ENCODE peak calls at places on chromosomes 6 and 20, in ten cellular contexts. B, U, D, A, K, O, G, N, X and L are unnamed samples. For H3K36me3, the result is how much of the 10 kb centered on the place peaks cover.

GRCh38 chr6:157221817-157222175 is 101.5 kb downstream of the TMEM242 start:
- DNase-seq in B (no peak), U (peak), D (no peak), A (no peak), K (peak), O (no peak), G (no peak), N (no peak), X (no peak), L (no peak)

GRCh38 chr20:52454660-52455059 is 263.1 kb upstream of the ZFP64 start:
- DNase-seq in B (no peak), U (no peak), D (no peak), A (no peak), K (no peak), O (no peak), G (no peak), N (peak), X (no peak), L (no peak)

GRCh38 chr6:37928217-37928616 is 108.7 kb downstream of the ZFAND3 start:
- DNase-seq in B (no peak), U (no peak), D (no peak), A (no peak), K (no peak), O (no peak), G (no peak), N (no peak), X (peak), L (no peak)

GRCh38 chr20:59448828-59449444 is 148.5 kb downstream of the EDN3 start:
- DNase-seq in B (no peak), U (no peak), D (no peak), A (no peak), K (no peak), O (no peak), G (no peak), N (no peak), X (no peak), L (no peak)

GRCh38 chr6:311679-312220 is 19.5 kb downstream of the DUSP22 start:
- DNase-seq in B (no peak), U (peak), D (no peak), A (no peak), K (no peak), O (no peak), G (no peak), N (no peak), X (no peak), L (no peak)

GRCh38 chr6:120056085-120056484 is 706.5 kb upstream of the MAN1A1 start:
- DNase-seq in B (peak), U (no peak), D (no peak), A (no peak), K (no peak), O (no peak), G (no peak), N (no peak), X (peak), L (no peak)

GRCh38 chr6:21508753-21509152 is 84.8 kb upstream of the SOX4 start:
- DNase-seq in B (no peak), U (no peak), D (no peak), A (no peak), K (no peak), O (no peak), G (no peak), N (no peak), X (no peak), L (no peak)

GRCh38 chr6:24614648-24615047 is 31.3 kb downstream of the KIAA0319 start:
- DNase-seq in B (no peak), U (no peak), D (no peak), A (no peak), K (no peak), O (no peak), G (no peak), N (no peak), X (no peak), L (no peak)

GRCh38 chr6:142925575-142926110 is 19.3 kb downstream of the HIVEP2 start:
- DNase-seq in B (no peak), U (no peak), D (no peak), A (no peak), K (no peak), O (no peak), G (no peak), N (peak), X (no peak), L (no peak)

GRCh38 chr20:18615020-18615652 is 27.3 kb downstream of the DTD1 start:
- DNase-seq in B (no peak), U (no peak), D (no peak), A (no peak), K (no peak), O (no peak), G (peak), N (no peak), X (no peak), L (no peak)

GRCh38 chr20:17878912-17879602 is 89.5 kb downstream of the SNX5 start:
- DNase-seq in B (no peak), U (peak), D (no peak), A (no peak), K (no peak), O (no peak), G (no peak), N (no peak), X (no peak), L (no peak)

GRCh38 chr20:37992802-37993538 is 40.3 kb downstream of the TTI1 start:
- DNase-seq in B (peak), U (no peak), D (peak), A (no peak), K (no peak), O (no peak), G (no peak), N (peak), X (peak), L (peak)

GRCh38 chr20:48843125-48843806 is 15.5 kb upstream of the PREX1 start:
- DNase-seq in B (peak), U (no peak), D (no peak), A (no peak), K (no peak), O (no peak), G (no peak), N (no peak), X (peak), L (no peak)

GRCh38 chr20:13425401-13425800 is 204.3 kb downstream of the ISM1 start:
- DNase-seq in B (no peak), U (no peak), D (no peak), A (no peak), K (no peak), O (no peak), G (no peak), N (no peak), X (no peak), L (no peak)

DNA sequence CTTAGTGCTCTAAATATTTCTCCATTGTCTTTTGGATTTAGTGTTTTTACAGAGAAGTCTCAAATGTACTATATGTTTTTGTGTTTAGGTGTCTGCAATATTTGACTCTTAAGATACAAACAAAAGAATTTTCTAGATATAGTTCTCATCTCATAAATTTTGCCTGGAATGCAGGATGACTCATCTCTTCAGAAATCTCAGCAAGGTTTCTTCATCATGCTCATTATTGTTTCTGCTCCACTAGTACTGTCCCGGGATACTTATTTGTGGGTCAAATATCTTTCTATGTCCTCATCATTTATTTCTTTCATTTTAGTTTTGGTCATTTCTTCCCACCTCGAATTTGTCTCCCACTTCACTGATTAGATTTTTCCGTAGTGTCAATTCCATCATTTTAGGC is 9.5 kb downstream of the AHI1 start:
- DNase-seq in B (peak), U (no peak), D (no peak), A (no peak), K (no peak), O (no peak), G (no peak), N (peak), X (no peak), L (no peak)
- H3K36me3 ChIP-seq in B (under half), U (half or more), D (under half), A (under half), K (under half), O (under half), G (under half), N (under half), X (under half), L (under half)

DNA sequence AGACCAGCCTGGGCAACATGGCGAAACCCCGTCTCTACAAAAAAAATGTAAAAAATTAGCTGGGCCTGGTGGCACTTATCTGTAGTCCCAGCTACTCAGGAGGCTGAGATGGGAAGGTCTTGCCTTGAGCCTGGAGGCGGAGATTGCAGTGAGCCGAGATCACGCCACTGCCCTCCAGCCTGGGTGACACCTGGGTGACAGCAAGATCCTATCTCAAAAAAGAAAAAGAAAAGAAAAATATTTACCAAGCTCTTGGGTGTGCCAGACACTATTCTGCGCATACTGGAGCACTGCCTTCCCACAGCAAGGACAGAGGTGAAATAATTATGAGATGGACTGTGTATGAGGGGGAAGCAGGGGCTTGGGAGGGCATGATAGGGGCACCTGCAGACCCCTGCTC is 19.6 kb downstream of the POFUT1 start:
- DNase-seq in B (no peak), U (no peak), D (no peak), A (no peak), K (no peak), O (no peak), G (no peak), N (no peak), X (no peak), L (no peak)
- H3K27ac ChIP-seq in B (no peak), U (no peak), D (no peak), A (no peak), K (no peak), O (no peak), G (no peak), N (no peak), X (peak), L (no peak)

GRCh38 chr20:7624886-7625285 is 315.4 kb downstream of the HAO1 start:
- DNase-seq in B (no peak), U (no peak), D (no peak), A (no peak), K (no peak), O (no peak), G (no peak), N (no peak), X (no peak), L (no peak)
- H3K4me3 ChIP-seq in B (no peak), U (no peak), D (no peak), A (no peak), K (no peak), O (no peak), G (no peak), N (no peak), X (no peak), L (no peak)

GRCh38 chr6:47014401-47014800 is 27.7 kb downstream of the ADGRF1 start:
- DNase-seq in B (no peak), U (no peak), D (no peak), A (no peak), K (no peak), O (no peak), G (no peak), N (no peak), X (no peak), L (no peak)
- H3K36me3 ChIP-seq in B (half or more), U (under half), D (under half), A (under half), K (under half), O (under half), G (under half), N (under half), X (under half), L (under half)

GRCh38 chr20:1644101-1644962 is 13.2 kb downstream of the SIRPG start:
- DNase-seq in B (no peak), U (no peak), D (no peak), A (no peak), K (no peak), O (no peak), G (no peak), N (no peak), X (no peak), L (no peak)
- H3K27ac ChIP-seq in B (no peak), U (no peak), D (no peak), A (no peak), K (no peak), O (no peak), G (no peak), N (no peak), X (no peak), L (no peak)

GRCh38 chr20:14838663-14839650 is 501.5 kb upstream of the FLRT3 start:
- DNase-seq in B (peak), U (no peak), D (no peak), A (no peak), K (no peak), O (no peak), G (no peak), N (no peak), X (no peak), L (no peak)
- H3K4me3 ChIP-seq in B (no peak), U (no peak), D (no peak), A (no peak), K (no peak), O (no peak), G (no peak), N (no peak), X (no peak), L (no peak)